ENCODE peak calls at places on chromosomes 7 and 10, in six cellular contexts. One of them, this sample, is unnamed.

GRCh38 chr7:47452295-47452694 is 129.6 kb downstream of the TNS3 start:
- DNase-seq in left ventricle myocardium inferior: no peak
- DNase-seq in MM.1S: no peak
- DNase-seq in stimulated activated CD4-positive, alpha-beta T cell treated with anti-CD3 and anti-CD28 coated beads, Interleukin-12 subunit alpha, Interleukin-12 subunit beta, amount 100 ng/mL, for 24 hours: no peak
- DNase-seq in psoas muscle: no peak
- DNase-seq in GM12891: no peak
- DNase-seq in this sample: peak

GRCh38 chr7:27386581-27386980 is 144.0 kb downstream of the EVX1 start:
- DNase-seq in psoas muscle: no peak
- DNase-seq in left ventricle myocardium inferior: no peak
- DNase-seq in stimulated activated CD4-positive, alpha-beta T cell treated with anti-CD3 and anti-CD28 coated beads, Interleukin-12 subunit alpha, Interleukin-12 subunit beta, amount 100 ng/mL, for 24 hours: no peak
- DNase-seq in GM12891: no peak
- DNase-seq in MM.1S: peak
- DNase-seq in this sample: no peak

GRCh38 chr10:45470098-45471012 is 96.3 kb downstream of the ALOX5 start:
- DNase-seq in GM12891: no peak
- DNase-seq in psoas muscle: no peak
- DNase-seq in left ventricle myocardium inferior: no peak
- DNase-seq in MM.1S: no peak
- DNase-seq in stimulated activated CD4-positive, alpha-beta T cell treated with anti-CD3 and anti-CD28 coated beads, Interleukin-12 subunit alpha, Interleukin-12 subunit beta, amount 100 ng/mL, for 24 hours: no peak
- DNase-seq in this sample: no peak

GRCh38 chr7:70392282-70392681 is 739.7 kb upstream of the GALNT17 start:
- DNase-seq in MM.1S: no peak
- DNase-seq in GM12891: no peak
- DNase-seq in stimulated activated CD4-positive, alpha-beta T cell treated with anti-CD3 and anti-CD28 coated beads, Interleukin-12 subunit alpha, Interleukin-12 subunit beta, amount 100 ng/mL, for 24 hours: no peak
- DNase-seq in psoas muscle: no peak
- DNase-seq in left ventricle myocardium inferior: no peak
- DNase-seq in this sample: no peak

GRCh38 chr7:29269941-29270340 is 75.4 kb downstream of the CHN2 start:
- DNase-seq in left ventricle myocardium inferior: no peak
- DNase-seq in MM.1S: no peak
- DNase-seq in GM12891: no peak
- DNase-seq in psoas muscle: no peak
- DNase-seq in stimulated activated CD4-positive, alpha-beta T cell treated with anti-CD3 and anti-CD28 coated beads, Interleukin-12 subunit alpha, Interleukin-12 subunit beta, amount 100 ng/mL, for 24 hours: no peak
- DNase-seq in this sample: no peak

GRCh38 chr10:131979821-131980270 is 1.9 kb downstream of the BNIP3 start:
- DNase-seq in psoas muscle: peak
- DNase-seq in stimulated activated CD4-positive, alpha-beta T cell treated with anti-CD3 and anti-CD28 coated beads, Interleukin-12 subunit alpha, Interleukin-12 subunit beta, amount 100 ng/mL, for 24 hours: no peak
- DNase-seq in GM12891: no peak
- DNase-seq in MM.1S: no peak
- DNase-seq in left ventricle myocardium inferior: peak
- DNase-seq in this sample: peak

GRCh38 chr7:102222445-102222844 is 64.2 kb upstream of the SH2B2 start:
- DNase-seq in psoas muscle: no peak
- DNase-seq in MM.1S: no peak
- DNase-seq in left ventricle myocardium inferior: no peak
- DNase-seq in stimulated activated CD4-positive, alpha-beta T cell treated with anti-CD3 and anti-CD28 coated beads, Interleukin-12 subunit alpha, Interleukin-12 subunit beta, amount 100 ng/mL, for 24 hours: no peak
- DNase-seq in GM12891: no peak
- DNase-seq in this sample: no peak

GRCh38 chr10:79406683-79407396 is 38.6 kb downstream of the ZCCHC24 start:
- DNase-seq in stimulated activated CD4-positive, alpha-beta T cell treated with anti-CD3 and anti-CD28 coated beads, Interleukin-12 subunit alpha, Interleukin-12 subunit beta, amount 100 ng/mL, for 24 hours: no peak
- DNase-seq in GM12891: no peak
- DNase-seq in MM.1S: no peak
- DNase-seq in psoas muscle: peak
- DNase-seq in left ventricle myocardium inferior: no peak
- DNase-seq in this sample: peak

GRCh38 chr7:120926943-120927346 is 23.6 kb upstream of the ING3 start:
- DNase-seq in left ventricle myocardium inferior: no peak
- DNase-seq in MM.1S: no peak
- DNase-seq in psoas muscle: no peak
- DNase-seq in stimulated activated CD4-positive, alpha-beta T cell treated with anti-CD3 and anti-CD28 coated beads, Interleukin-12 subunit alpha, Interleukin-12 subunit beta, amount 100 ng/mL, for 24 hours: no peak
- DNase-seq in GM12891: no peak
- DNase-seq in this sample: no peak

GRCh38 chr7:101243786-101244384 is 996 bp downstream of the FIS1 start:
- DNase-seq in MM.1S: no peak
- DNase-seq in left ventricle myocardium inferior: no peak
- DNase-seq in GM12891: peak
- DNase-seq in psoas muscle: no peak
- DNase-seq in stimulated activated CD4-positive, alpha-beta T cell treated with anti-CD3 and anti-CD28 coated beads, Interleukin-12 subunit alpha, Interleukin-12 subunit beta, amount 100 ng/mL, for 24 hours: no peak
- DNase-seq in this sample: peak

GRCh38 chr10:118472415-118472814 is 123.0 kb downstream of the PRLHR start:
- DNase-seq in stimulated activated CD4-positive, alpha-beta T cell treated with anti-CD3 and anti-CD28 coated beads, Interleukin-12 subunit alpha, Interleukin-12 subunit beta, amount 100 ng/mL, for 24 hours: no peak
- DNase-seq in MM.1S: no peak
- DNase-seq in psoas muscle: no peak
- DNase-seq in left ventricle myocardium inferior: no peak
- DNase-seq in GM12891: no peak
- DNase-seq in this sample: no peak

GRCh38 chr7:40437498-40437897 is 302.7 kb downstream of the SUGCT start:
- DNase-seq in GM12891: no peak
- DNase-seq in MM.1S: no peak
- DNase-seq in stimulated activated CD4-positive, alpha-beta T cell treated with anti-CD3 and anti-CD28 coated beads, Interleukin-12 subunit alpha, Interleukin-12 subunit beta, amount 100 ng/mL, for 24 hours: no peak
- DNase-seq in left ventricle myocardium inferior: no peak
- DNase-seq in psoas muscle: no peak
- DNase-seq in this sample: no peak

GRCh38 chr7:120276720-120277119 is 3.7 kb downstream of the KCND2 start:
- DNase-seq in psoas muscle: no peak
- DNase-seq in MM.1S: no peak
- DNase-seq in GM12891: no peak
- DNase-seq in stimulated activated CD4-positive, alpha-beta T cell treated with anti-CD3 and anti-CD28 coated beads, Interleukin-12 subunit alpha, Interleukin-12 subunit beta, amount 100 ng/mL, for 24 hours: no peak
- DNase-seq in left ventricle myocardium inferior: no peak
- DNase-seq in this sample: no peak

GRCh38 chr10:86263907-86264306 is 102.7 kb downstream of the GRID1 start:
- DNase-seq in psoas muscle: no peak
- DNase-seq in stimulated activated CD4-positive, alpha-beta T cell treated with anti-CD3 and anti-CD28 coated beads, Interleukin-12 subunit alpha, Interleukin-12 subunit beta, amount 100 ng/mL, for 24 hours: no peak
- DNase-seq in left ventricle myocardium inferior: no peak
- DNase-seq in GM12891: no peak
- DNase-seq in MM.1S: no peak
- DNase-seq in this sample: no peak

GRCh38 chr10:61986357-61986756 is 84.9 kb downstream of the ARID5B start:
- DNase-seq in stimulated activated CD4-positive, alpha-beta T cell treated with anti-CD3 and anti-CD28 coated beads, Interleukin-12 subunit alpha, Interleukin-12 subunit beta, amount 100 ng/mL, for 24 hours: no peak
- DNase-seq in MM.1S: no peak
- DNase-seq in psoas muscle: no peak
- DNase-seq in left ventricle myocardium inferior: no peak
- DNase-seq in GM12891: no peak
- DNase-seq in this sample: no peak